ENCODE peak calls at places on chromosome 16, in four cellular contexts. K is astrocyte of the spinal cord, U is AG04449, D is Peyer's patch. T is an unnamed sample.

GRCh38 chr16:1338119-1338730 is 4.8 kb downstream of the BAIAP3 start:
- DNase-seq in U (no peak), K (no peak), D (no peak), T (peak; percentile 39)

GRCh38 chr16:24850289-24850931 is 4.6 kb downstream of the SLC5A11 start:
- DNase-seq in K (peak; percentile 56), D (no peak), U (no peak), T (no peak)

GRCh38 chr16:71564377-71564967 is 12.4 kb downstream of the TAT start:
- DNase-seq in U (no peak), D (no peak), K (no peak), T (no peak)

GRCh38 chr16:58501242-58502131 is 1.5 kb downstream of the NDRG4 start:
- DNase-seq in D (peak; percentile 59), U (no peak), K (no peak), T (peak; percentile 30)

GRCh38 chr16:53111078-53111776 is 56.4 kb downstream of the CHD9 start:
- DNase-seq in D (no peak), U (no peak), K (no peak), T (no peak)

GRCh38 chr16:1758923-1759322 is 12.4 kb downstream of the NME3 start:
- DNase-seq in K (no peak), D (no peak), U (no peak), T (no peak)

GRCh38 chr16:77207029-77207428 is 7.8 kb downstream of the SYCE1L start:
- DNase-seq in D (no peak), U (no peak), K (no peak), T (no peak)

GRCh38 chr16:86899757-86900156 is 321.4 kb downstream of the FOXL1 start:
- DNase-seq in K (peak; percentile 42), U (peak; percentile 24), D (no peak), T (no peak)

GRCh38 chr16:80084614-80085013 is 456.2 kb upstream of the DYNLRB2 start:
- DNase-seq in K (peak; percentile 54), U (no peak), D (no peak), T (no peak)

GRCh38 chr16:83508295-83508694 is 299.5 kb upstream of the HSBP1 start:
- DNase-seq in K (no peak), D (no peak), U (no peak), T (no peak)

GRCh38 chr16:50644730-50645129 is 36.4 kb downstream of the SNX20 start:
- DNase-seq in U (no peak), D (no peak), K (no peak), T (peak; percentile 69)

GRCh38 chr16:9670058-9670457 is 512.2 kb downstream of the GRIN2A start:
- DNase-seq in U (no peak), K (no peak), D (no peak), T (no peak)

GRCh38 chr16:11423315-11424117 is 78.3 kb downstream of the RMI2 start:
- DNase-seq in D (no peak), K (no peak), U (no peak), T (no peak)

GRCh38 chr16:57998484-57998883 is 2.0 kb downstream of the ZNF319 start:
- DNase-seq in D (peak; percentile 62), K (no peak), U (no peak), T (peak; percentile 54)

GRCh38 chr16:75062944-75063444 is 53.6 kb downstream of the LDHD start:
- DNase-seq in D (no peak), K (no peak), U (no peak), T (no peak)

GRCh38 chr16:734981-735881 is 5.6 kb downstream of the CIAO3 start:
- DNase-seq in K (no peak), D (no peak), U (no peak), T (no peak)

GRCh38 chr16:75279277-75279676 is 27.9 kb upstream of the BCAR1 start:
- DNase-seq in D (no peak), U (no peak), K (peak; percentile 20), T (no peak)

GRCh38 chr16:87581867-87582220 is 20.5 kb upstream of the JPH3 start:
- DNase-seq in U (peak; percentile 87), D (no peak), K (peak; percentile 96), T (no peak)

GRCh38 chr16:49213594-49213993 is 68.0 kb downstream of the CBLN1 start:
- DNase-seq in D (no peak), U (no peak), K (no peak), T (no peak)

GRCh38 chr16:87761020-87761506 is 4.7 kb downstream of the KLHDC4 start:
- DNase-seq in D (no peak), K (no peak), U (no peak), T (no peak)

GRCh38 chr16:86892509-86892908 is 314.2 kb downstream of the FOXL1 start:
- DNase-seq in U (no peak), K (no peak), D (no peak), T (no peak)

GRCh38 chr16:1168837-1169236 is 15.9 kb downstream of the CACNA1H start:
- DNase-seq in K (no peak), D (no peak), U (no peak), T (no peak)

GRCh38 chr16:20740007-20740883 is 1.4 kb downstream of the THUMPD1 start:
- DNase-seq in D (no peak), U (no peak), K (peak; percentile 5), T (no peak)

GRCh38 chr16:12259258-12259657 is 282.7 kb downstream of the SNX29 start:
- DNase-seq in D (no peak), K (no peak), U (no peak), T (no peak)

GRCh38 chr16:57133911-57134310 is 41.5 kb downstream of the CPNE2 start:
- DNase-seq in K (no peak), U (no peak), D (no peak), T (no peak)

GRCh38 chr16:56611281-56611833 is 3.0 kb downstream of the MT2A start:
- DNase-seq in D (peak; percentile 49), K (peak; percentile 34), U (no peak), T (no peak)

GRCh38 chr16:12999368-12999767 is 98.0 kb downstream of the SHISA9 start:
- DNase-seq in D (no peak), U (no peak), K (no peak), T (no peak)

DNA sequence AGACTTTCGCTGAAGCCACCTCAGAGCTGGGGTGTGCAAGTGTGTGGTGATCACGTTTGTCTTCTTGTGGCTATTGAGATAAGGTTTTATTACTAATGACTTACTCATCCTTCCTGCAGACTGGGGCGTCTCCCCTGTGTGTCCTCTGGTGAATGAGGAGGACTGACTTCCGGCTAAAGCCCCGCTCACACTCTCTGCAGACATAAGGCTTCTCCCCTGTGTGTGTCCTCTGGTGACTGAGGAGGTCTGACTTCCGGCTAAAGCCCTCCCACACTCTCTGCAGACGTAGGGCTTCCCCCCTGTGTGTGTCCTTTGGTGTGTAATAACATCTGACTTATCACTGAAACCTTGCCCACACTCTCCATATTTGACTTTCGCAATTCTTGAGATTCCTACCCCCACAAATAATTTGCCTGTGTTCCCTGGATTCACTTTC is 19.4 kb downstream of the PRDM7 start:
- DNase-seq in K (peak; percentile 65), U (peak; percentile 33), D (no peak), T (no peak)
- TF ChIP-seq CTCF in K (no peak), U (no peak), D (no peak), T (no peak)

DNA sequence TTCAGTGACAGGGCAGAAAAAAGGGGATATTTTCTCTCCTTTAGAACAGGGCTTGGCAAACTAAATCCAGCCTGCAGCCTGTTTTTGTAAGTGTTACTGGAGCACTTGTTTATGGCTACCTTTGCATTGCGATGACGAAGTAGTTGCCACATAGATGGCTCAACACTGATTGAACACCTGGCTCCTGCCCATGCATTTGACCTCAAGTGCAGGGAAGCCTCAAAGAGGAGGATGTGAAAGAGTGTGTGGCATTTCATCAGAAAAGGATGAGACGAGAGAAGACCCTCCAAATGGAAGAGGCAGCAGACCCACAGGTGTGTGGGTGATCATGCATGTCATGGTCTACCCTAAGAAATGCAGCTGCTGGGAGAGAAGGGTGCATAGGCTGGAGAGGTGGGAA is 32.7 kb upstream of the IRX5 start:
- DNase-seq in U (no peak), D (no peak), K (no peak), T (no peak)
- H3K4me3 ChIP-seq in U (no peak overlapping the region), D (no peak overlapping the region), K (no peak overlapping the region), T (no peak overlapping the region)

GRCh38 chr16:70438983-70439862 is at the start of gene ST3GAL2:
- DNase-seq in K (peak; percentile 97), D (peak; percentile 94), U (no peak), T (peak; percentile 87)
- TF ChIP-seq CTCF in K (no peak), D (no peak), U (peak; percentile 38), T (no peak)

GRCh38 chr16:16007743-16008111 is 58.3 kb downstream of the ABCC1 start:
- DNase-seq in U (no peak), D (no peak), K (no peak), T (no peak)

GRCh38 chr16:16004314-16004749 is 54.9 kb downstream of the ABCC1 start:
- DNase-seq in D (no peak), U (no peak), K (peak; percentile 88), T (no peak)

GRCh38 chr16:16008666-16009065 is 59.2 kb downstream of the ABCC1 start:
- DNase-seq in U (no peak), K (no peak), D (no peak), T (no peak)

GRCh38 chr16:16005725-16006124 is 56.3 kb downstream of the ABCC1 start:
- DNase-seq in U (no peak), D (no peak), K (no peak), T (no peak)

DNA sequence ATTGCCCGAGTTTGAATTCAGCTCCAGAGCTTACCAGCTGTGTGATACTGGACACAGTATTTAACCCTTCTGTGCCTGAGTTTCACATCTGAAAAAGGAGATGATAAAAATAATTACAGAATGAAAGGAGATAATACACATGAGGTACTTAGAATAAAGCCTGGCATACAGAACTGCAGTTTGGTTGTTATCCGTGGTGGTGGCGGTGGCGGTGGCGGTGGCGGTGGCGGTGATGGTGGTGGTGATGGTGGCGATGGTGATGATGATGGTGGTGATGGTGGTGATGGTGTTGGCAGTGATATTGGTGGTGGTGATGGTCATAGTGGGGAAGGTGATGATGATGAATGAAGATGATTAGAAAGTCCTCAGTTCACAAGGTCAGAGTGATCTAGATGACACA is 57.2 kb downstream of the ABCC1 start:
- DNase-seq in K (no peak), U (no peak), D (no peak), T (no peak)
- H3K4me3 ChIP-seq in K (no peak overlapping the region), U (no peak overlapping the region), D (no peak overlapping the region), T (no peak overlapping the region)

GRCh38 chr16:4801962-4802658 is at the start of gene ROGDI:
- DNase-seq in D (peak; percentile 97), K (peak; percentile 35), U (no peak), T (peak; percentile 79)

GRCh38 chr16:4803479-4804243 is 1.2 kb upstream of the ROGDI start:
- DNase-seq in D (no peak), K (no peak), U (no peak), T (no peak)

GRCh38 chr16:4800290-4801041 is 2.0 kb downstream of the ROGDI start:
- DNase-seq in D (peak; percentile 84), K (no peak), U (no peak), T (no peak)

GRCh38 chr16:4801051-4801961 is 1.1 kb downstream of the ROGDI start:
- DNase-seq in U (no peak), K (no peak), D (no peak), T (no peak)

DNA sequence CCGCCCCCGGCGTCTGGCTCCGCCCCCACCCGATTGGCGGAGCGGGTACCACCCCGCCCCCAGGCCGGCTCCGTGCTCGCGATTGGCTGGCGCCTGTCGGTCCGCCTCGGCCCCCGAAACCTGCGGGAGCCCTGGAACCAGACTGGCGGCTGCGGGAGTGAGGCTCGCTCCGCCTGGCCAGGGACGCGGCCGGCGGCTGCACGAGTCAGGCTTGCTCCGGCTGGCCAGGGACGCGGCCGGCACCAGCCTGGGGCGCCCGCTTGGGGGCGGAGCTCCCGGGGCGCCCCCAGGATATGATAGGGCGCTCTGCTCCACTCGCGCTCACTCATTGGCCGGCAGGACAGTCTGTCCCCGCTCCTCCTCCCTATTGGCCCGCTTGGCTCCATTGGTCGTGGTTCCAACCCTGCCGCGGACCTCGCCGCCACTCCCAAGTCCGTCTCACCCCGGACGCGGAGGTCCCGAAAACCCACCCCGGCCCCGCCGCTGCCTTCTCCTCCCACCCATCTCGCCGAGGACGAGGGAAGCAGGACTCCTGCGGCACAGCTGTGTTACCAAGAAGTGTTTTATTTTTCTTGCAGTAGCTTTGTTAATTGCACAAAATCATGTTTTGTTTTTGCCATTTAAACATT is 340 bp upstream of the ROGDI start:
- DNase-seq in K (peak; percentile 92), U (peak; percentile 37), D (peak; percentile 96), T (peak; percentile 79)
- TF ChIP-seq CTCF in K (no peak), U (no peak), D (peak; percentile 18), T (no peak)